ENCODE peak calls at places on chromosomes 4 and X, in four cellular contexts. A is MM.1S, B is transverse colon, F is left lung. V is an unnamed sample.

GRCh38 chrX:153726286-153727107 is 1.8 kb downstream of the ABCD1 start:
- DNase-seq in A (peak), B (peak), F (peak), V (no peak)

GRCh38 chr4:56817840-56818491 is 3.5 kb downstream of the SPINK2 start:
- DNase-seq in A (peak), B (no peak), F (no peak), V (no peak)

GRCh38 chrX:3326721-3327120 is 19.7 kb downstream of the MXRA5 start:
- DNase-seq in A (no peak), B (no peak), F (no peak), V (no peak)

GRCh38 chr4:39312821-39313220 is 53.3 kb downstream of the RFC1 start:
- DNase-seq in A (no peak), B (no peak), F (no peak), V (no peak)

GRCh38 chr4:29467044-29467717 is 1253.0 kb upstream of the PCDH7 start:
- DNase-seq in A (no peak), B (no peak), F (no peak), V (no peak)

GRCh38 chrX:56289449-56289848 is 57.3 kb downstream of the KLF8 start:
- DNase-seq in A (no peak), B (no peak), F (no peak), V (no peak)

GRCh38 chrX:115591856-115592842 is 31.2 kb downstream of the PLS3 start:
- DNase-seq in A (no peak), B (no peak), F (no peak), V (no peak)

GRCh38 chr4:160235771-160236170 is 1132.9 kb downstream of the RAPGEF2 start:
- DNase-seq in A (no peak), B (no peak), F (no peak), V (no peak)

GRCh38 chr4:43458293-43458692 is 565.8 kb downstream of the GRXCR1 start:
- DNase-seq in A (no peak), B (no peak), F (no peak), V (no peak)

GRCh38 chr4:47490550-47490949 is 5.5 kb downstream of the ATP10D start:
- DNase-seq in A (peak), B (no peak), F (no peak), V (no peak)

GRCh38 chrX:38052096-38052495 is 45.7 kb downstream of the SYTL5 start:
- DNase-seq in A (no peak), B (no peak), F (no peak), V (no peak)

GRCh38 chr4:8215001-8215427 is 15.9 kb downstream of the SH3TC1 start:
- DNase-seq in A (no peak), B (no peak), F (peak), V (no peak)

GRCh38 chr4:127698789-127699200 is 31.4 kb upstream of the SLC25A31 start:
- DNase-seq in A (no peak), B (no peak), F (no peak), V (no peak)

GRCh38 chr4:161952382-161952781 is 211.4 kb downstream of the FSTL5 start:
- DNase-seq in A (no peak), B (no peak), F (no peak), V (no peak)

GRCh38 chr4:86543560-86544312 is 50.4 kb upstream of the PTPN13 start:
- DNase-seq in A (no peak), B (no peak), F (no peak), V (no peak)

GRCh38 chrX:144683247-144683646 is 564.1 kb upstream of the SPANXN1 start:
- DNase-seq in A (no peak), B (no peak), F (no peak), V (no peak)

GRCh38 chr4:57426779-57427395 is 316.7 kb upstream of the IGFBP7 start:
- DNase-seq in A (peak), B (peak), F (peak), V (no peak)

GRCh38 chrX:15883540-15883863 is 28.9 kb upstream of the AP1S2 start:
- DNase-seq in A (no peak), B (no peak), F (no peak), V (no peak)

GRCh38 chrX:130060122-130061069 is 49.9 kb downstream of the ELF4 start:
- DNase-seq in A (peak), B (peak), F (peak), V (peak)

GRCh38 chr4:34181311-34181808 is 2063.0 kb downstream of the ARAP2 start:
- DNase-seq in A (no peak), B (no peak), F (no peak), V (no peak)

GRCh38 chrX:10031743-10032142 is 64.6 kb downstream of the CLDN34 start:
- DNase-seq in A (peak), B (no peak), F (no peak), V (no peak)

GRCh38 chr4:7252510-7253340 is 60.4 kb downstream of the SORCS2 start:
- DNase-seq in A (no peak), B (no peak), F (peak), V (no peak)

GRCh38 chr4:80096175-80096850 is 23.3 kb upstream of the ANTXR2 start:
- DNase-seq in A (no peak), B (no peak), F (no peak), V (no peak)

GRCh38 chr4:150310159-150310895 is 232.1 kb downstream of the DCLK2 start:
- DNase-seq in A (no peak), B (no peak), F (no peak), V (no peak)

GRCh38 chr4:73451404-73451803 is 15.4 kb downstream of the AFP start:
- DNase-seq in A (no peak), B (no peak), F (no peak), V (no peak)

GRCh38 chr4:170374770-170375169 is 285.0 kb upstream of the AADAT start:
- DNase-seq in A (peak), B (peak), F (no peak), V (no peak)

GRCh38 chrX:2823795-2824386 is 4.8 kb upstream of the GYG2 start:
- DNase-seq in A (no peak), B (peak), F (no peak), V (no peak)

GRCh38 chrX:39960219-39960618 is 137.5 kb downstream of the BCOR start:
- DNase-seq in A (no peak), B (no peak), F (no peak), V (no peak)

GRCh38 chr4:6472387-6473263 is at the start of gene PPP2R2C:
- DNase-seq in A (no peak), B (no peak), F (peak), V (no peak)

GRCh38 chr4:181030961-181031360 is 1212.2 kb upstream of the TENM3 start:
- DNase-seq in A (no peak), B (no peak), F (no peak), V (no peak)

GRCh38 chr4:2930135-2930805 is 32.9 kb downstream of the NOP14 start:
- DNase-seq in A (no peak), B (no peak), F (no peak), V (no peak)

GRCh38 chr4:78691971-78692814 is 84.0 kb upstream of the BMP2K start:
- DNase-seq in A (no peak), B (no peak), F (no peak), V (no peak)

GRCh38 chrX:56764153-56764974 is 35.3 kb downstream of the NBDY start:
- DNase-seq in A (peak), B (peak), F (no peak), V (no peak)

GRCh38 chr4:94214703-94215360 is 7.2 kb downstream of the SMARCAD1 start:
- DNase-seq in A (no peak), B (no peak), F (no peak), V (no peak)

GRCh38 chr4:94208268-94208667 is 603 bp downstream of the SMARCAD1 start:
- DNase-seq in A (no peak), B (no peak), F (no peak), V (no peak)

GRCh38 chr4:94207469-94208224 is at the start of gene SMARCAD1:
- DNase-seq in A (peak), B (peak), F (peak), V (peak)

GRCh38 chr4:94208918-94209317 is 1.3 kb downstream of the SMARCAD1 start:
- DNase-seq in A (no peak), B (no peak), F (no peak), V (no peak)
- H3K27ac ChIP-seq in A (no peak), B (peak), F (no peak), V (no peak)

DNA sequence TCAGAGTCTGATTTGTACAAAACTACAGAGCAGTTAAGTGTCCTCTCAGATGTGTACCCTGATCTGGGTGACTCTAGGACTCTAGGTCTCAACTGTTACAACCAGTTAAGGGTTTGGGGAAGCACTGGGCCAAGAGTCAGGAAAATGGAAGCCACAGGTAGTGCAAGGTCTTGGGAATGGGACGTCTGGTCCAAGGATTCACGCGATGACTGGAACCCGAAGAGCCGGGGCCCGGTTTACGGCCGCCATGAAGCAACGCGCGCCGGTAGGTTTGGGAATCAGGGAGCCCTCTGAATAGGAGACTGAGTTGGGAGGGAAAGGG is 321 bp upstream of the HPRT1 start:
- DNase-seq in A (no peak), B (no peak), F (no peak), V (no peak)
- H3K27ac ChIP-seq in A (no peak), B (peak), F (no peak), V (no peak)

GRCh38 chrX:110087485-110088356 is 84.8 kb downstream of the TMEM164 start:
- DNase-seq in A (no peak), B (no peak), F (peak), V (no peak)
- H3K27ac ChIP-seq in A (no peak), B (peak), F (peak), V (no peak)

GRCh38 chr4:26320453-26321325 is at the start of gene RBPJ:
- DNase-seq in A (peak), B (peak), F (peak), V (peak)

GRCh38 chr4:26319467-26320158 is 1.2 kb upstream of the RBPJ start:
- DNase-seq in A (peak), B (peak), F (peak), V (peak)

GRCh38 chr4:26322349-26322748 is 1.5 kb downstream of the RBPJ start:
- DNase-seq in A (no peak), B (no peak), F (no peak), V (no peak)

GRCh38 chr4:26321326-26322276 is 787 bp downstream of the RBPJ start:
- DNase-seq in A (peak), B (peak), F (no peak), V (no peak)

DNA sequence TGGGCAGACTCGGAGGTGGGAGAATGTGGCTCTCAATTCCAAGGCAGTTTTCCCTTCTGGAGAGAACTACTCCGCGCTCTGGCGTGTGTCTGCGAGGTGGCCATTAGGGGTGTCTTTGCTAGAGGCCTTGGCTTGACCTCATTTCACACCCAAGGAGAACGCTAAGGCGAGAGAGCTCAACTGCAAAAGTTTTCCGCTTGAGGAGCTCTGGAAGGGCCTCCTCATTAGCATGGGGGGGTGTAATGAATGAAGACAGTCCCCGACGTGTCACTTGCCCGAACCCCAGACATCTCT is 708 bp upstream of the RBPJ start:
- DNase-seq in A (peak), B (no peak), F (no peak), V (no peak)
- H3K27ac ChIP-seq in A (peak), B (peak), F (peak), V (peak)

DNA sequence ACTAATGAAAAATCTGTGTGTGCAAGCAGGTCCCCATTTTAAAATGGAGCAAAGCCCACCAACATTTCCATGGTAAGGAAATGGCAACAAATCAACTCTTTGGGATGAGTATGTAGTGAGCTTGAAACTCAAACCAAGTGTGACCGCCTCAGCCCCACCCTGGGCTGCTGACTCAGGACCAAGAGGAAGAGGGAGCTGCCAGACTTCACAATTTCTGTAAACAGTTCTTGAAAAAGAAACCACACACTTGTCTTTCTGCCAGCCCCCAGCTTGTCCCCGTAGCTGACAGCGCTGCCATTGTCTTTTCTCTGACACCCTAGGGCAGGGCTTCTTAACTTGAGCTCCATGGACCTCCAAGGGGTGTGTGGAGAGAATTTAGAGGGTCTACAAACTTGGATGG is 10.3 kb downstream of the RTL5 start:
- DNase-seq in A (peak), B (peak), F (peak), V (no peak)
- H3K27ac ChIP-seq in A (peak), B (peak), F (peak), V (no peak)

DNA sequence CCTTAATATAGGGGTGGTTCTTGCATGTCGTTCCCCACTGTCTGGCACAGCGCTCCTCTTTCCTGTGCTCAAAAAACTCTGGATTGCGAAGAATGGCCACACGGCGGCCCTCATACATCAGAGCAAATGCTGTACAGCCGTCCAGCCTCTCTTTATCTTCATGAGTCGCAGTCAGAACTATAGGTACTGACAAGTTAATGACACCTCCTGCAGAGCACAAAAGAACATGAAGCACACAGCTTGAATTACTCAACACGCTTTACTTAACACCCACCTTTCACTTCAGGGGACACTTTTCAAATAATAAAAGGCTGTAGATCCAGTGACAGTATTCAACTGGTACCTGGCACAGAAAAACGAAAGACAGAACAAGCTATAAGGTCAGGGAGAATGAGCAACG is 65.3 kb downstream of the PAPSS1 start:
- DNase-seq in A (no peak), B (no peak), F (no peak), V (no peak)
- H3K27ac ChIP-seq in A (no peak), B (no peak), F (no peak), V (peak)

GRCh38 chr4:165129924-165130323 is 17.3 kb upstream of the TMEM192 start:
- DNase-seq in A (no peak), B (no peak), F (no peak), V (no peak)
- H3K27ac ChIP-seq in A (no peak), B (no peak), F (no peak), V (no peak)

GRCh38 chrX:47558436-47558835 is 2.6 kb upstream of the ARAF start:
- DNase-seq in A (no peak), B (no peak), F (no peak), V (no peak)
- H3K27ac ChIP-seq in A (no peak), B (peak), F (no peak), V (no peak)